ENCODE peak calls at places on chromosomes 13 and 19, in six cellular contexts. M is GM12878, G is K562, H is GM12892, I is HepG2, Z is H1. U is an unnamed sample.

GRCh38 chr13:74372511-74372910 is 238.3 kb upstream of the KLF12 start:
- DNase-seq in H (no peak), Z (no peak), M (no peak), G (no peak), I (no peak), U (no peak)

GRCh38 chr13:112974125-112974524 is 5.1 kb downstream of the MCF2L start:
- DNase-seq in I (no peak), G (no peak), Z (no peak), M (no peak), H (no peak), U (no peak)

GRCh38 chr19:33809960-33810359 is 13.3 kb downstream of the KCTD15 start:
- DNase-seq in H (no peak), Z (no peak), I (no peak), G (peak), M (no peak), U (no peak)

GRCh38 chr13:48629282-48629681 is 24.4 kb upstream of the CYSLTR2 start:
- DNase-seq in H (no peak), I (peak), Z (no peak), M (no peak), G (no peak), U (no peak)

GRCh38 chr19:932647-933552 is 7.1 kb downstream of the ARID3A start:
- DNase-seq in G (no peak), Z (peak), H (no peak), M (no peak), I (no peak), U (no peak)

GRCh38 chr13:44368062-44368591 is 5.5 kb upstream of the SERP2 start:
- DNase-seq in H (no peak), G (peak), I (no peak), M (no peak), Z (no peak), U (no peak)

GRCh38 chr19:20321139-20321656 is 154.2 kb downstream of the ZNF486 start:
- DNase-seq in Z (no peak), G (no peak), H (no peak), I (no peak), M (no peak), U (no peak)

GRCh38 chr19:30406220-30406944 is 34.2 kb downstream of the ZNF536 start:
- DNase-seq in M (no peak), I (peak), G (peak), H (no peak), Z (peak), U (peak)

GRCh38 chr13:32804673-32805260 is 211.5 kb upstream of the KL start:
- DNase-seq in H (no peak), I (no peak), G (no peak), M (no peak), Z (no peak), U (no peak)

GRCh38 chr13:99415851-99416331 is 85.4 kb upstream of the TM9SF2 start:
- DNase-seq in Z (no peak), H (no peak), M (no peak), I (no peak), G (no peak), U (no peak)

GRCh38 chr19:12521996-12522395 is 29.3 kb downstream of the ZNF564 start:
- DNase-seq in Z (peak), M (no peak), G (peak), I (peak), H (no peak), U (no peak)

GRCh38 chr13:22703601-22704209 is 477.1 kb upstream of the SGCG start:
- DNase-seq in H (no peak), M (no peak), G (no peak), I (no peak), Z (no peak), U (no peak)

GRCh38 chr19:46919324-46919723 is 58.5 kb downstream of the ARHGAP35 start:
- DNase-seq in G (no peak), I (no peak), H (no peak), M (no peak), Z (no peak), U (no peak)

GRCh38 chr19:34259367-34259865 is 5.1 kb downstream of the GARRE1 start:
- DNase-seq in I (no peak), H (no peak), M (no peak), Z (no peak), G (no peak), U (no peak)

GRCh38 chr19:17234911-17235617 is 9.0 kb downstream of the OCEL1 start:
- DNase-seq in G (peak), M (no peak), I (no peak), Z (peak), H (peak), U (peak)

GRCh38 chr13:59532405-59532804 is 631.3 kb downstream of the DIAPH3 start:
- DNase-seq in H (no peak), I (no peak), Z (no peak), G (no peak), M (no peak), U (no peak)

GRCh38 chr19:4405977-4406376 is 3.5 kb downstream of the CHAF1A start:
- DNase-seq in I (no peak), G (no peak), H (no peak), M (no peak), Z (no peak), U (no peak)

GRCh38 chr19:49455729-49456128 is 2.7 kb downstream of the ALDH16A1 start:
- DNase-seq in H (no peak), G (no peak), I (no peak), M (no peak), Z (no peak), U (no peak)

GRCh38 chr19:12800873-12801465 is 631 bp downstream of the PRDX2 start:
- DNase-seq in G (peak), Z (no peak), H (no peak), M (no peak), I (peak), U (no peak)

GRCh38 chr19:41927810-41928192 is 448 bp downstream of the ERFL start:
- DNase-seq in G (peak), I (no peak), Z (no peak), H (no peak), M (no peak), U (no peak)

DNA sequence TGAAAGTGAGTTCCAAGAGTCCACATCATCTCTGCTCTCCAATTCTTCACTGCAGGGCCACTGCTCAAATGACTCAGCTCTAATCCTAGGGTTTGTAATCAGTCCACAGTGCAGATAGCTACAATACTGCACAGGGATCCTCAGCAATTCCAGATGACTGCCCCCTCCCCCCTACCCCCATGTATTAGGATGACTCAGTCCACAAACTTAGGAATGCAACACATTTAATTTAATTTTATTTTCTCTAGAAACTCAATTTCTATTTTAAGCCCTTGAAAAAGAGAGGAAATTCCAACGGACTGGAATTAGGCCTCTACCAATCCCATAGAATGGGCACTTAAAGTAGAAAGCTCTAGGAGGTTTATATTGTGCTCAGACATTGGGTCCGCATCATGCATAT is 173.8 kb upstream of the SOX21 start:
- DNase-seq in G (no peak), H (no peak), Z (no peak), I (no peak), M (no peak), U (no peak)
- TF ChIP-seq TAF1 in G (no peak), H (no peak), Z (no peak), I (no peak), M (no peak), U (no peak)

DNA sequence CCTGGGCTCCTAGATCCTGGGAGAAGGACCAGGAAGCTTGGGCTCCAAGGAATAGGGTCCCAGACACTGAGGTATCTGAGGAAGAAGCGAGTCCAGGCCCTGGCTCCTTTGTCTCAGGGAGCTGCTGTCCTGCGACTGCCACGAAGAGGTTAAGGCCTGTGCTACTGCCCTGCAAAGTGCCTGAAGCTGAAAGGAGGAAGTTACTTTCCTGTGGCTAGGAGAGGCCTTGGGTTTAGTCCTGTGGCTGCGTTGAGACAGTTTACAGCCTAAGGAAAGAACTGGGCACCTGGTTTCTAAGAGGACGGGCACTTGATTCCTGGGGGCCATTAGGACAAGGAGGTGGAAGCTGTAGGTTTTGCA is 2.8 kb downstream of the MYADM start:
- DNase-seq in G (peak), H (no peak), I (no peak), Z (no peak), M (no peak), U (peak)
- TF ChIP-seq POLR2A in G (peak), H (no peak), I (no peak), Z (no peak), M (no peak), U (no peak)

GRCh38 chr19:57706346-57706745 is 2.7 kb downstream of the ZNF154 start:
- DNase-seq in Z (no peak), I (no peak), M (no peak), G (no peak), H (no peak), U (no peak)

GRCh38 chr19:57712222-57712621 is 3.2 kb upstream of the ZNF154 start:
- DNase-seq in M (no peak), I (no peak), H (no peak), G (no peak), Z (no peak), U (no peak)

GRCh38 chr19:57709616-57710015 is 612 bp upstream of the ZNF154 start:
- DNase-seq in Z (peak), M (no peak), H (no peak), I (no peak), G (no peak), U (no peak)

DNA sequence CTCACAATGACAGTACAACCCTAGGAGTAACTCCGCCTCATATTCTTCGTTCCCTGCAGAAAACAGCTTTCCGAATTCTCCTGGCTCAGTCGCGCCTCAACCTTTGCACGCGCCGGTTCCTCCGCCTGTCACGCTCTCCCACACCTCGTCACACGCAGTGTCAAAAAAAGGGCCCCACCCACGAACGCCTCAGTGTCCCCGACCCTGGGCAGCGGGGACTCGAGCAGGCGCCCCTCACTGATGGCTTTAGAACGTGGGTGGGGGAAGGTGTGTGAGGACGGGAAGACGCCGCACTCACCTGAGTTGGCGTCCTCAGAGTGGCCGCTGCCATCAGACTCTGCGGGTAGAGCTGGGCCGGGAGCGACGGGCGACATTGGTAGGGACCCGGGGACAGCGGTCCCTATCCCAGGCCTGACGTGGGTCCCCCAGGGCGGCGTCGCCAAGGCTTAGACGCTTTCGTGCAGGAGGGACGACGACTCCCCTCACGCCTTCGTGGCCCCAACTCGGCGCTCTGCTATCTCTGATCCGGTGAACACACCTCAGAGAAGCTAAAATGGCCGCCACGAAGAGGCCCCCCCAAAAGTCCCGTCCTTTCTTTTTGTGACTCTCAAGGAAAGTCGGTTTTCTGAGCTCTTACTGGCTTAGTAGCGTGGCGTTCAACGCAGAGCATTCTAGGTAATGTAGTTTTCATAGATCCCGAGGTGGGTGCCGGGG is at the start of gene ZNF154:
- DNase-seq in G (no peak), H (peak), Z (peak), I (no peak), M (no peak), U (peak)
- TF ChIP-seq POLR2AphosphoS5 in G (no peak), H (no peak), Z (no peak), I (no peak), M (no peak), U (peak)

GRCh38 chr19:2962018-2962670 is 15.2 kb upstream of the TLE6 start:
- DNase-seq in M (peak), Z (peak), H (peak), G (peak), I (peak), U (peak)
- TF ChIP-seq TAF1 in M (no peak), Z (no peak), H (no peak), G (no peak), I (no peak), U (no peak)

GRCh38 chr13:21039097-21039800 is 22.1 kb downstream of the LATS2 start:
- DNase-seq in I (no peak), H (no peak), G (no peak), Z (peak), M (no peak), U (no peak)
- TF ChIP-seq POLR2A in I (no peak), H (no peak), G (no peak), Z (no peak), M (no peak), U (no peak)

DNA sequence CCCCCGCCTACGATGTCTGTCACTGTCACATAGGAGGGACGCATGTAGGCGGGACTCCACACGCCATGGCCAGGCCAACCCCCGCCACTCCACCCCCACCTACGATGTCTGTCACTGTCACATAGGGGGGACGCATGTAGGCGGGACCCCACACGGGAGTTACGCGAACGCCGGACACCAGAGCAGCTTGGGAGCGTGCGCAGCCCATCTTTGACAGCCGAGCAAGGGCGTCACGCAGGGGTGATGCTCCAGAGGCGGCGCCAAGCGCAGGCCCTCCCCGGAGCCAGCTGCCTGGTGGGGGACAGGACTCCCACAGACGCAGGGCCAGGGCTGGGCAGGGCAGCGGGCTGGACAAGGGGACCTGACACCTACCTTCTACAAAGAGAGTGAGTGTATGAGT is 20.0 kb downstream of the ZNF787 start:
- DNase-seq in H (no peak), I (no peak), Z (no peak), G (no peak), M (no peak), U (no peak)
- TF ChIP-seq POLR2AphosphoS5 in H (no peak), I (no peak), Z (no peak), G (no peak), M (no peak), U (no peak)

GRCh38 chr19:40420451-40420765 is 5.4 kb downstream of the SERTAD1 start:
- DNase-seq in M (no peak), Z (no peak), H (no peak), G (no peak), I (no peak), U (no peak)

GRCh38 chr19:40421468-40421778 is 4.4 kb downstream of the SERTAD1 start:
- DNase-seq in Z (no peak), H (no peak), G (no peak), I (no peak), M (no peak), U (no peak)

GRCh38 chr19:40419780-40420179 is 6.0 kb downstream of the SERTAD1 start:
- DNase-seq in G (no peak), H (no peak), I (no peak), Z (no peak), M (no peak), U (no peak)

GRCh38 chr19:40422428-40423226 is 3.2 kb downstream of the SERTAD1 start:
- DNase-seq in M (no peak), Z (no peak), H (no peak), G (no peak), I (no peak), U (no peak)

DNA sequence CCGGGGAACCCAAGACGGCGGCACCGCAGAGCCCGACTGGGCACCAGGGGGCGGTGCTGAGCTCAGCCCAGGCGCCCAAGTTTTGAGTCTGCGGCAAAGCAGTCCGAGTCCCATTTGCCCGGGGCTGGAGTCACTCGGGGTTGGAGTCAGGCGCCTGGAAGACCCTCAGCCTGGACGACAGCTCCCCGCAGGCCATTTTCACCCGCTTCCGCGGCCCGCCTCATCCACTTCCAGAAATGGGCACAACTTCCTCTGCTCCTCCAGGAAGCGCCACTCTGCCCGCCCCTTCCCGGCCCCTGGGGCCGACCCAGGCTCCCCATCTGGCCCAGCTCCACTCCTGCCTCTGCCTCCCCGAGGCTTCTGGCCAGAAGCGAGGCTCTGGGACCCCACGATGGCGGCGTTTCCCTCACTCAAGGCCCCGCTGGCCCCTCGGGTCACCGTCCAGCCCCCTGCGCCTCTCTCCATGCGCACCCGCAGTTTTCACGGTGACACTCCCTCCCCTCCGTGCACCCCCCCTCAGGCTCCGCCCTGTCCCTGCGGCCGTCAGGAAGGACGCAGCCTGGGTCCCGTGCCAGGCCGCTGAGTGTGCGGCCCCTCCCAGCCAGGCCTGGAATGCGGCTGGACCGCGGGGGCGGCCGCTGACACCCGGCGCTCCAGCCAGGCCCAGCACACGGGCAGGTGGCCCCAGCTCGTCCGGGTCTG is 4.9 kb downstream of the SERTAD1 start:
- DNase-seq in Z (peak), G (peak), H (peak), I (peak), M (no peak), U (no peak)
- TF ChIP-seq TAF1 in Z (peak), G (peak), H (peak), I (peak), M (peak), U (peak)

U was measured in GM12891.